ENCODE peak calls at places on chromosomes 11 and 22, in ten cellular contexts. X, W, F, G, J, L, A, Z, E and Y are unnamed samples.

GRCh38 chr22:49574861-49575702 is 252.6 kb downstream of the BRD1 start:
- DNase-seq in X (no peak), J (peak; percentile 54), F (no peak), Z (no peak), A (no peak), E (no peak), W (peak; percentile 36), G (peak; percentile 50), L (no peak), Y (no peak)

GRCh38 chr11:102157219-102157618 is 47.0 kb downstream of the YAP1 start:
- DNase-seq in E (peak; percentile 81), G (no peak), L (peak; percentile 77), J (no peak), W (peak; percentile 62), Z (peak; percentile 73), X (no peak), F (peak; percentile 73), A (no peak), Y (no peak)

GRCh38 chr11:116062526-116063171 is 558.4 kb upstream of the CADM1 start:
- DNase-seq in G (no peak), E (no peak), Z (no peak), J (no peak), L (no peak), W (no peak), F (no peak), A (peak; percentile 48), X (no peak), Y (no peak)

GRCh38 chr22:27801616-27802388 is at the start of gene MN1:
- DNase-seq in W (peak; percentile 69), E (peak; percentile 79), F (peak; percentile 22), X (peak; percentile 79), L (no peak), Z (peak; percentile 79), J (peak; percentile 98), G (no peak), A (no peak), Y (peak; percentile 76)

GRCh38 chr11:38971141-38971540 is 2373.1 kb upstream of the RAG2 start:
- DNase-seq in J (no peak), A (no peak), X (no peak), F (no peak), G (no peak), W (no peak), L (no peak), E (no peak), Z (no peak), Y (no peak)

GRCh38 chr22:37560682-37561208 is 465 bp downstream of the CDC42EP1 start:
- DNase-seq in G (peak; percentile 73), W (peak; percentile 69), Z (peak; percentile 67), X (no peak), A (no peak), F (peak; percentile 62), L (no peak), E (no peak), J (peak; percentile 92), Y (peak; percentile 80)

GRCh38 chr11:35064114-35064800 is 74.7 kb upstream of the CD44 start:
- DNase-seq in E (no peak), A (no peak), X (no peak), F (no peak), W (no peak), J (no peak), G (no peak), Z (peak; percentile 88), L (no peak), Y (no peak)

GRCh38 chr11:3614742-3615171 is 27.0 kb downstream of the ART5 start:
- DNase-seq in G (peak; percentile 72), X (no peak), J (peak; percentile 37), A (no peak), Z (peak; percentile 55), E (no peak), F (no peak), L (no peak), W (no peak), Y (no peak)

GRCh38 chr11:1402355-1402754 is 12.6 kb downstream of the BRSK2 start:
- DNase-seq in L (no peak), X (no peak), A (no peak), G (no peak), J (no peak), F (no peak), E (no peak), Z (no peak), W (no peak), Y (no peak)

GRCh38 chr11:1401656-1402221 is 12.0 kb downstream of the BRSK2 start:
- DNase-seq in L (peak; percentile 39), F (peak; percentile 69), W (peak; percentile 66), A (no peak), J (peak; percentile 99), X (peak; percentile 76), E (peak; percentile 72), G (peak; percentile 72), Z (peak; percentile 68), Y (no peak)

GRCh38 chr11:1404461-1405185 is 14.9 kb downstream of the BRSK2 start:
- DNase-seq in Z (no peak), E (no peak), G (no peak), F (no peak), W (no peak), A (no peak), J (no peak), X (no peak), L (no peak), Y (no peak)

GRCh38 chr11:1403721-1404460 is 14.2 kb downstream of the BRSK2 start:
- DNase-seq in F (no peak), G (no peak), E (no peak), L (no peak), Z (no peak), X (no peak), J (no peak), A (no peak), W (no peak), Y (no peak)

DNA sequence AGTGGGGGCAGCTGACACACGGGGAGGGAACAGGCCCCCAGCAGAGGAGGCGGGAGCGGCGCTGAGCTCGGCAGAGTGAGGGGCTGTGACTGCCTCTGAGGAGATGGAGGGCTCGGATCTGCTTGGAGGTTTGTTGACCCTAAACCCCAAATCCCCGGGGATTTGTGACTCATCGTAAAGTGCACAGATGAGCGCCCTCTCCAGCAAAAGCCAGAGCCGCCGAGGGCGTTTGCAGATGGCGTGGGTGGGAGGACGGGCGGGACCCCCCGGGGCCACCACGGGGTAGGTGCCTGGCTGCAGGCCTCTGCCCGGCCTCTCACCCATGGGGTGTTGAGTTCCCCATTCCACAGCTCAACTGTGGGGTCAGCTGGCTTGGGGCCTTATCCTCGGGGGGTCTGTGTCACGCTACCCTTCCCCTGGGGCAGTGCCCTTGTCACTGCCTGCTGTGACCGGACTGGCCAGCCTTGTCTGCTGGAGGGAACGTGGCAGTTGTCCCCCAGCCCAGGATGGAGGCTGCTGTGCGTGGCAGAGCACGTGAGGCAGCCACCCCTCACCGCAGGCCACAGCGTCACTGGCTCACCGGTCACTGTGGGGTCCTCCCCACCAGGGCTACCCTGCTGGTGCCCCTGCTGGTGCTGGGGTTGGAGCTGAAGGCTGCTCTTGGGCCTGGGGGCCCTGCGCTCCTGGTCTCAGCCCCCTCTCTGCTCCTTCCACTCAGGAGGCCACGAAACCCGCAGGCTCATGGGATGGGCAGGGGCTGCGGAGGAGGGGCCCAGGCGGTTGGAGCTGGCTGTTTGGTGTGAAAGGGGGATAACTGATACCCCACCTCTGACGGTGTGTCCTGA is 13.3 kb downstream of the BRSK2 start:
- DNase-seq in G (no peak), E (no peak), A (no peak), F (no peak), Z (no peak), L (no peak), J (no peak), W (no peak), X (no peak), Y (no peak)
- H3K36me3 ChIP-seq in G (no peaks in the 10 kb centered on the region), E (no peaks in the 10 kb centered on the region), A (no peaks in the 10 kb centered on the region), F (no peaks in the 10 kb centered on the region), Z (no peaks in the 10 kb centered on the region), L (no peaks in the 10 kb centered on the region), J (no peaks in the 10 kb centered on the region), W (no peaks in the 10 kb centered on the region), X (no peaks in the 10 kb centered on the region), Y (no peaks in the 10 kb centered on the region)

GRCh38 chr22:19750666-19751490 is 9.7 kb upstream of the TBX1 start:
- DNase-seq in L (no peak), E (no peak), J (no peak), W (no peak), Z (no peak), G (no peak), X (no peak), A (no peak), F (no peak), Y (no peak)

GRCh38 chr22:19753090-19753842 is 7.3 kb upstream of the TBX1 start:
- DNase-seq in L (no peak), G (no peak), F (no peak), W (no peak), X (no peak), J (no peak), A (no peak), E (no peak), Z (no peak), Y (no peak)

GRCh38 chr22:19753996-19754700 is 6.4 kb upstream of the TBX1 start:
- DNase-seq in L (no peak), E (no peak), F (no peak), X (no peak), Z (no peak), A (no peak), G (no peak), J (no peak), W (no peak), Y (no peak)

GRCh38 chr22:19749876-19750275 is 10.7 kb upstream of the TBX1 start:
- DNase-seq in G (no peak), F (no peak), X (no peak), W (no peak), A (no peak), L (no peak), J (no peak), Z (no peak), E (no peak), Y (no peak)

GRCh38 chr22:19751497-19752245 is 8.9 kb upstream of the TBX1 start:
- DNase-seq in W (no peak), E (no peak), Z (no peak), A (no peak), G (no peak), X (no peak), F (no peak), J (no peak), L (no peak), Y (no peak)
- H3K27me3 ChIP-seq in W (peaks cover 74% of the 10 kb centered on the region), E (no peaks in the 10 kb centered on the region), Z (peaks cover 25% of the 10 kb centered on the region), A (peaks cover 4% of the 10 kb centered on the region), G (peaks cover 62% of the 10 kb centered on the region), X (peaks cover 20% of the 10 kb centered on the region), F (peaks cover 32% of the 10 kb centered on the region), J (peaks cover 46% of the 10 kb centered on the region), L (peaks cover 3% of the 10 kb centered on the region), Y (peaks cover 5% of the 10 kb centered on the region)

GRCh38 chr22:23266780-23267179 is 86.5 kb downstream of the BCR start:
- DNase-seq in A (no peak), F (no peak), G (no peak), X (no peak), W (no peak), E (no peak), Z (no peak), J (no peak), L (no peak), Y (no peak)
- H3K36me3 ChIP-seq in A (peaks cover 22% of the 10 kb centered on the region), F (peaks cover 29% of the 10 kb centered on the region), G (peaks cover 85% of the 10 kb centered on the region), X (peaks cover 88% of the 10 kb centered on the region), W (peaks cover 60% of the 10 kb centered on the region), E (no peaks in the 10 kb centered on the region), Z (no peaks in the 10 kb centered on the region), J (peaks cover 10% of the 10 kb centered on the region), L (peaks cover 91% of the 10 kb centered on the region), Y (peaks cover 75% of the 10 kb centered on the region)

DNA sequence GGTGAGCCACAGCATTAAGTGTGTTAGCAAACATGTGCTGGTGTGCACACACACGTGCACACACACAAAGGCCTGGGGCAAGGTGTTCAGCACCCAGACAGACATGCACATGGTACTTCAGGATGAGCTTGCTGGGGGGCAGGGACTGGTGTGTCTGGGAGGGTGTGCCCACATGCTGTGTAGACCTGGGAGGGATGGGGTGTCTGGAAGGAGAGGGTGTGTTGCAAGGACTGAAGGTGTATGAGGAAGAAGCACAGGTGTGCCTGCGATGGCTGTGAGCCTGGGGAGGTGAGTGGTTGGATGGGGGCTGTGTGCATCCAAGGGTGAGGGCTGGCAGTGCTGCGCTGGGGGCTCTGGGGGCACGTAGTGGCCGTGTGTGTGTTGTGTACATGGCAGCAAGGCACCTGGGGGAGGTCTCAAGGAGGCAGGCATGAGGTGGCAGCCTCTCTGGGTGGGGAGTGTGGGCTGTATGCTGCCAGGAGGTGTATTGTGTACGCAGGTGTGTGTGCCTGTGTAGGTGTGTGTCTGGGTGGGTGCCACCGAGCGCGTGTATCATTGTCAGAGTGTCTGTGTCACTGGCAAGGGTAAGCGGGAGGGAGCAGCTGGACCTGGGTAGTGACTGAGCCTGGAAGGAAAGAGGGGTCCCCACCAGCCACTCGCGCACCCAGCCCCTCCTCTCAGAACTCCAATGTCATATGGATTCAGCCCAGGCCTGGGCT is 2.2 kb downstream of the NRXN2 start:
- DNase-seq in E (no peak), A (no peak), X (no peak), J (peak; percentile 78), F (no peak), L (no peak), W (no peak), G (no peak), Z (no peak), Y (no peak)
- H3K27me3 ChIP-seq in E (no peaks in the 10 kb centered on the region), A (no peaks in the 10 kb centered on the region), X (no peaks in the 10 kb centered on the region), J (peaks cover 33% of the 10 kb centered on the region), F (peaks cover 23% of the 10 kb centered on the region), L (no peaks in the 10 kb centered on the region), W (peaks cover 72% of the 10 kb centered on the region), G (peaks cover 64% of the 10 kb centered on the region), Z (peaks cover 48% of the 10 kb centered on the region), Y (no peaks in the 10 kb centered on the region)